ENCODE peak calls at places on chromosome 13, in six cellular contexts. O is Karpas-422, I is osteoblast, Z is PC-9, E is ovary, W is astrocyte. V is an unnamed sample. For H3K4me1, the result is how much of the 10 kb centered on the place peaks cover.

GRCh38 chr13:105333416-105333815 is 1202.0 kb downstream of the EFNB2 start:
- DNase-seq in O (no peak), I (peak), Z (no peak), E (no peak), W (peak), V (no peak)

GRCh38 chr13:77196052-77196618 is 130.8 kb downstream of the MYCBP2 start:
- DNase-seq in O (no peak), I (no peak), Z (no peak), E (no peak), W (no peak), V (no peak)

GRCh38 chr13:20495087-20496023 is 30.3 kb downstream of the CRYL1 start:
- DNase-seq in O (peak), I (peak), Z (peak), E (no peak), W (peak), V (peak)

GRCh38 chr13:79806821-79807220 is 325.9 kb downstream of the NDFIP2 start:
- DNase-seq in O (no peak), I (no peak), Z (no peak), E (no peak), W (no peak), V (no peak)

GRCh38 chr13:60944863-60945262 is 470.8 kb downstream of the PCDH20 start:
- DNase-seq in O (no peak), I (no peak), Z (no peak), E (no peak), W (no peak), V (no peak)

GRCh38 chr13:33185853-33186252 is 99.7 kb downstream of the STARD13 start:
- DNase-seq in O (no peak), I (peak), Z (no peak), E (no peak), W (peak), V (no peak)

GRCh38 chr13:75359266-75359665 is 122.7 kb downstream of the TBC1D4 start:
- DNase-seq in O (no peak), I (peak), Z (no peak), E (no peak), W (peak), V (no peak)

GRCh38 chr13:24921881-24922280 is 157.9 kb downstream of the RNF17 start:
- DNase-seq in O (peak), I (no peak), Z (no peak), E (no peak), W (no peak), V (no peak)

GRCh38 chr13:102940770-102941169 is 94.9 kb downstream of the ERCC5 start:
- DNase-seq in O (no peak), I (no peak), Z (no peak), E (no peak), W (no peak), V (no peak)

GRCh38 chr13:113791226-113791625 is 32.2 kb downstream of the TMEM255B start:
- DNase-seq in O (no peak), I (peak), Z (no peak), E (peak), W (no peak), V (no peak)

GRCh38 chr13:73608731-73609485 is 525.3 kb downstream of the KLF12 start:
- DNase-seq in O (no peak), I (no peak), Z (no peak), E (no peak), W (no peak), V (no peak)

GRCh38 chr13:35549481-35549880 is 73.0 kb upstream of the MAB21L1 start:
- DNase-seq in O (no peak), I (peak), Z (peak), E (no peak), W (peak), V (no peak)

GRCh38 chr13:37029617-37030016 is 29.0 kb downstream of the EXOSC8 start:
- DNase-seq in O (no peak), I (peak), Z (no peak), E (no peak), W (peak), V (no peak)

GRCh38 chr13:111904166-111904565 is 162.8 kb upstream of the SOX1 start:
- DNase-seq in O (no peak), I (no peak), Z (no peak), E (no peak), W (no peak), V (no peak)

GRCh38 chr13:44649118-44649455 is 73.0 kb upstream of the TSC22D1 start:
- DNase-seq in O (peak), I (no peak), Z (no peak), E (no peak), W (no peak), V (no peak)

GRCh38 chr13:94195715-94196114 is 283.8 kb downstream of the DCT start:
- DNase-seq in O (no peak), I (peak), Z (no peak), E (no peak), W (peak), V (no peak)

GRCh38 chr13:75195479-75196111 is 286.4 kb downstream of the TBC1D4 start:
- DNase-seq in O (no peak), I (no peak), Z (no peak), E (no peak), W (no peak), V (no peak)

GRCh38 chr13:46288570-46289259 is 77.0 kb downstream of the LRRC63 start:
- DNase-seq in O (peak), I (no peak), Z (no peak), E (no peak), W (peak), V (no peak)

GRCh38 chr13:73089216-73089615 is 30.4 kb downstream of the KLF5 start:
- DNase-seq in O (no peak), I (no peak), Z (no peak), E (no peak), W (no peak), V (no peak)

GRCh38 chr13:33454844-33455256 is 169.3 kb upstream of the STARD13 start:
- DNase-seq in O (no peak), I (peak), Z (no peak), E (no peak), W (peak), V (no peak)

GRCh38 chr13:58573742-58574141 is 942.2 kb downstream of the PCDH17 start:
- DNase-seq in O (no peak), I (no peak), Z (no peak), E (no peak), W (no peak), V (no peak)

GRCh38 chr13:83065136-83065535 is 817.1 kb downstream of the SLITRK1 start:
- DNase-seq in O (no peak), I (peak), Z (no peak), E (peak), W (peak), V (no peak)

GRCh38 chr13:93416943-93417342 is 190.3 kb downstream of the GPC6 start:
- DNase-seq in O (no peak), I (no peak), Z (no peak), E (no peak), W (no peak), V (no peak)

GRCh38 chr13:72463561-72463960 is 263.9 kb downstream of the MZT1 start:
- DNase-seq in O (no peak), I (no peak), Z (no peak), E (peak), W (peak), V (no peak)

GRCh38 chr13:78660130-78660857 is 1.3 kb upstream of the OBI1 start:
- DNase-seq in O (no peak), I (no peak), Z (no peak), E (no peak), W (no peak), V (no peak)

GRCh38 chr13:77386880-77387606 is 60.1 kb upstream of the MYCBP2 start:
- DNase-seq in O (no peak), I (peak), Z (no peak), E (no peak), W (peak), V (no peak)

GRCh38 chr13:106159295-106160195 is 375.9 kb downstream of the EFNB2 start:
- DNase-seq in O (no peak), I (no peak), Z (no peak), E (no peak), W (no peak), V (no peak)

GRCh38 chr13:51364404-51365008 is 25.0 kb downstream of the SERPINE3 start:
- DNase-seq in O (no peak), I (no peak), Z (no peak), E (no peak), W (peak), V (no peak)

GRCh38 chr13:51479199-51479523 is 26.3 kb upstream of the INTS6 start:
- DNase-seq in O (no peak), I (no peak), Z (no peak), E (no peak), W (peak), V (no peak)

GRCh38 chr13:33817513-33817842 is 471 bp upstream of the RFC3 start:
- DNase-seq in O (no peak), I (no peak), Z (no peak), E (no peak), W (peak), V (no peak)

GRCh38 chr13:107208889-107209288 is 641.0 kb upstream of the ARGLU1 start:
- DNase-seq in O (no peak), I (no peak), Z (no peak), E (no peak), W (no peak), V (no peak)

GRCh38 chr13:29654384-29654783 is 58.9 kb upstream of the SLC7A1 start:
- DNase-seq in O (no peak), I (no peak), Z (no peak), E (no peak), W (no peak), V (no peak)

GRCh38 chr13:95644611-95645052 is at the start of gene DZIP1:
- DNase-seq in O (no peak), I (peak), Z (no peak), E (peak), W (peak), V (peak)

GRCh38 chr13:40402931-40403412 is 263.5 kb downstream of the FOXO1 start:
- DNase-seq in O (no peak), I (no peak), Z (peak), E (peak), W (peak), V (peak)

GRCh38 chr13:27772651-27773425 is 19.4 kb upstream of the GSX1 start:
- DNase-seq in O (no peak), I (no peak), Z (no peak), E (no peak), W (no peak), V (no peak)

GRCh38 chr13:33637978-33638743 is 179.8 kb upstream of the RFC3 start:
- DNase-seq in O (no peak), I (peak), Z (no peak), E (no peak), W (peak), V (no peak)

DNA sequence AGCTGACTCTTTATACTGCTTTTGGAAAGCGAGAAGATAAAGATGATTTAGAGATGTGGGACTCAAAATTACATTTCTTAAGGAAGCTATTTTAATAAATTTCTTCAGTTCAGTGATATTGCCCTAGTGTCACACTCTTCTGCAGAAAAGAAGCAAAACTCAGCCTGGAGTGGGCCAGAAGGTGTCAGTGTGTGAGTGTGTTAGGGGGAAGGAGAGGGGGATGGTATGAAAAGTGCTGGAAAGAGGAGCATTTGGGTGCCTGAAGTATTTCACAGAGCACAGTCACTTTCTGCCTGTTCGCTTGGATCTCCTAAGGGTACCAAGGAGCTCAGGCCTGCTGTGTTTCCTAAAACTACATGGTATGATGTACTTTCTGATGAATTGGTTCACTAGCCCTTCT is 84.5 kb upstream of the FRY start:
- DNase-seq in O (no peak), I (no peak), Z (no peak), E (no peak), W (no peak), V (no peak)
- H3K4me1 ChIP-seq in O (under half), I (under half), Z (under half), E (under half), W (under half), V (under half)

DNA sequence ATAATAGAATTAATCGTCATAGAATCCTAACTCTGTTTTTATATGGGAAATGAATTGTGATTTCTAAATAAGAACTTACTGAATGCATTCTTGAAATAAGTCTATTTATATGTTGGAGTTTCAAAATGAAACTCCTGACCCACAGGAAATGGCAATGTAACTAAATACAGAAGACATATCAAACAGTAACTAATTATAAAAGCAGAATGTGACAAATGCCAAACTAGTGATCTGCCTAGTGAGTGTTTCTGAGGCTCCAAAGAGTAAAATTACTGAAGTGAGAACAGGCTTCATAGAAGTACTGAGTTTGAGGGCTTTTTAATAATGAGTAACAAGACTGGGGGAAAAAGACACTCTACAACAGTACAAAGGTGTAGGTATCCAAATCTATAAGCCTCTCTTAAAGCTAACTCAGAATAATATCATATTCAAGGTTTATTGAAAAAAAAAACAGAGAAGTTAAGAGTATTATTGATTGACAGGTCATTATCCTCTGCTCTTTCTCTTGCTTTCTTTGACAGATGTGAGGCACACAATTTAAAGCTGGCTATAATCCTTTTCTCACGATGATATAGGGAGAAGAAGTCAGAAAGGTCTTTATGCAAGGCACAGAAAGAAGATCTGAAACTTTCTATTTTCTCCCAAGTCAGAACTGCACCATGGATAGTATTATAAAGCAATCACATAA is 17.4 kb upstream of the ATXN8OS start:
- DNase-seq in O (no peak), I (no peak), Z (no peak), E (no peak), W (no peak), V (no peak)
- H3K27ac ChIP-seq in O (no peak), I (no peak), Z (no peak), E (no peak), W (no peak), V (no peak)

GRCh38 chr13:26226209-26226608 is 4.1 kb upstream of the RNF6 start:
- DNase-seq in O (no peak), I (no peak), Z (no peak), E (no peak), W (no peak), V (no peak)
- H3K4me1 ChIP-seq in O (under half), I (under half), Z (under half), E (under half), W (under half), V (under half)

DNA sequence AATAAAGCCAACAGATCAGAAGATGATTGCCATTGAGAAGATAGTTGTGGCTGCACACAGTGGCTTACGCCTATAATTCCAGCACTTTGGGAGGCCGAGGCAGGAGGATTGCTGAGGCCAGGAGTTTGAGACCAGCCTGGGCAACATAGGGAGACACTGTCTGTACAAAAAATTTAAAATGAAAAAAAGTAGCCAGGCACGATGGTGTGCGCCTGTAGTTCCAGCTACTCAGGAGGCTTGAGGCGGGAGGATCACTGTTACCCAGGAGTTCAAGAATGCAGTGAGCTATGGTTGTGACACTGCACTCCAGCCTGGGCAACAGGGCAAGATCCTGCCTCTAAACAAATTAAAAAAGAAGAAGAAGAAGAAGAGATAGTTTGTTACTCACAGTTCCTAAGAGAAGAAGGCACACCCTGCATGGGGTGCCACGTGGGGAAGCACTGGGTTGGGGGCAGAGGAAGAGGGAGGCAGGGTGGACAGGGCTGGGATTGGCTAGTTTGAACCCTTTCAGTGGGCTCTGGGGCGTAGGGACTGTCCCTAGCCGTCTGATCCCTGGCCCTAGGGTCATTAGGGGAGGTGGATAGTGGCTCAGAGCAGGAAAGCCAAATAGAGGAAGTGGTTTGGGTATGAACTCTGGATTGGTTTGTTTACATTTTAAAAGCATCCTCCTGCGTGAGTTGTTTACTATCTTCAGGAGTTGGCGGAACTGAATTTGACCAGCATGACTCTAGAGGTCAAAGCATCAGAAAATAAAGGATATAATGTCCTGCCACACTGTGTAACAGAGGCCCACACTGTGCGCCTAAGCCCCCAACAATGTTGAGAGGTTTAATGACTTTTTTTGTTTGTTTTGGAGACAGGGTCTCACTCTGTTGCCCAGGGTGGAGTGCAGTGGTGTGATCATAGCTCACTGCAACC is 60.5 kb upstream of the MEDAG start:
- DNase-seq in O (no peak), I (no peak), Z (no peak), E (no peak), W (no peak), V (no peak)
- H3K27ac ChIP-seq in O (no peak), I (peak), Z (no peak), E (no peak), W (peak), V (no peak)

DNA sequence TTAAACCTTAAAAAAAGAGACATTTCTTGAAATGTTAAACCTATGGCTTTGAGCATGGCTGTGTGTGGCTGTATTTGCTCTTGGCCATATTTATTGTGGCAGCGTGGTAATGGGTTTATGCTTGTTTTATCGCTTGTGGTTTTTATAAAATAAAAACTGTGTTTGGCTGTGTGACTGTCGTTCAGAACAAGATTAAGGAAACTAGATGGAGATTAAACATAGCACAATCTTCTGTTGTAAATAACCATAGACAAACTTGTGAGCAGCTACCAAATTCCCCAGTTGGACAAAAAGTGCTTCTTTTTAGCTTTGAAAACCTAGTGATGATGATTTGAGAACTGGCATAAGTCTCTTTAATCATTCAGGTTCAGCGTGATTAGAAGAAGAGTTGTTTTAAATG is 191.0 kb downstream of the GGACT start:
- DNase-seq in O (no peak), I (no peak), Z (no peak), E (no peak), W (no peak), V (no peak)
- H3K4me1 ChIP-seq in O (under half), I (under half), Z (under half), E (under half), W (under half), V (under half)

GRCh38 chr13:66195238-66195637 is 1034.9 kb downstream of the PCDH9 start:
- DNase-seq in O (no peak), I (no peak), Z (no peak), E (no peak), W (no peak), V (no peak)
- H3K27ac ChIP-seq in O (no peak), I (no peak), Z (no peak), E (no peak), W (no peak), V (no peak)

GRCh38 chr13:97977376-97977705 is 23.9 kb downstream of the IPO5 start:
- DNase-seq in O (no peak), I (no peak), Z (no peak), E (no peak), W (no peak), V (no peak)
- H3K4me1 ChIP-seq in O (half or more), I (under half), Z (under half), E (under half), W (under half), V (under half)

GRCh38 chr13:39189778-39190177 is 151.5 kb downstream of the NHLRC3 start:
- DNase-seq in O (no peak), I (no peak), Z (no peak), E (no peak), W (no peak), V (no peak)
- H3K27ac ChIP-seq in O (no peak), I (no peak), Z (no peak), E (no peak), W (no peak), V (no peak)